ENCODE peak calls at places on chromosomes 7 and 10, in ten cellular contexts. J is EH; H is kidney tubule cell; N is T-helper 1 cell; W is stimulated activated naive CD8-positive, alpha-beta T cell treated with anti-CD3 and anti-CD28 coated beads, Interleukin-15, amount 100 ng/mL, for 72 hours; V is LoVo; D is H7; L is NCI-H1105; E is body of pancreas; S is kidney glomerular epithelial cell. A is an unnamed sample.
A peak's percentile ranks its signal among the peaks of the same experiment; 100 is the strongest.

GRCh38 chr10:88131561-88132139 is 268.2 kb downstream of the PTEN start:
- DNase-seq in L (peak; percentile 46), J (peak; percentile 47), S (no peak), V (peak; percentile 11), E (peak; percentile 97), N (no peak), W (no peak), H (no peak), D (no peak), A (peak; percentile 13)

GRCh38 chr7:19403691-19404090 is 258.5 kb upstream of the FERD3L start:
- DNase-seq in D (no peak), L (no peak), W (no peak), J (peak; percentile 13), V (no peak), H (no peak), S (no peak), N (no peak), E (no peak), A (no peak)

GRCh38 chr10:119495061-119495505 is 47.4 kb downstream of the RGS10 start:
- DNase-seq in L (no peak), H (no peak), E (no peak), S (no peak), V (no peak), N (no peak), J (no peak), D (no peak), W (no peak), A (no peak)

GRCh38 chr7:154862153-154862791 is 140.7 kb downstream of the PAXIP1 start:
- DNase-seq in E (no peak), J (no peak), H (peak; percentile 3), W (no peak), V (no peak), S (no peak), L (peak; percentile 13), N (no peak), D (no peak), A (no peak)

GRCh38 chr10:102394801-102395676 is 466 bp upstream of the NFKB2 start:
- DNase-seq in D (peak; percentile 99), E (peak; percentile 90), J (peak; percentile 87), S (peak; percentile 87), N (peak; percentile 91), L (peak; percentile 42), V (peak; percentile 82), H (peak; percentile 91), W (peak; percentile 90), A (peak; percentile 53)

GRCh38 chr10:117755615-117756014 is 213.1 kb downstream of the EMX2 start:
- DNase-seq in V (no peak), E (no peak), L (no peak), W (no peak), J (no peak), D (no peak), S (no peak), H (no peak), N (no peak), A (no peak)

GRCh38 chr7:47581442-47581820 is 480 bp downstream of the TNS3 start:
- DNase-seq in H (no peak), W (no peak), D (peak; percentile 79), E (peak; percentile 53), V (peak; percentile 47), N (no peak), J (peak; percentile 36), L (no peak), S (no peak), A (peak; percentile 11)

GRCh38 chr10:86364551-86365345 is 1.8 kb downstream of the GRID1 start:
- DNase-seq in V (no peak), L (no peak), D (peak; percentile 89), H (no peak), S (no peak), J (no peak), N (no peak), E (peak; percentile 19), W (no peak), A (no peak)

GRCh38 chr7:80781561-80781979 is 137.3 kb downstream of the SEMA3C start:
- DNase-seq in E (no peak), H (peak; percentile 33), L (peak; percentile 21), W (no peak), S (no peak), V (peak; percentile 40), N (no peak), D (no peak), J (peak; percentile 96), A (no peak)

GRCh38 chr10:5960070-5960972 is 17.0 kb downstream of the IL15RA start:
- DNase-seq in H (no peak), D (no peak), V (no peak), J (peak; percentile 56), N (no peak), L (no peak), E (peak; percentile 8), W (no peak), S (no peak), A (no peak)

GRCh38 chr10:72096115-72097000 is 8.0 kb upstream of the SPOCK2 start:
- DNase-seq in L (no peak), D (peak; percentile 53), H (no peak), J (peak; percentile 64), S (peak; percentile 79), N (no peak), E (no peak), W (no peak), V (no peak), A (no peak)

GRCh38 chr10:26557641-26558014 is 119.5 kb downstream of the APBB1IP start:
- DNase-seq in L (no peak), E (no peak), S (peak; percentile 56), J (peak; percentile 87), N (no peak), D (no peak), H (peak; percentile 57), W (no peak), V (no peak), A (no peak)

GRCh38 chr7:6367701-6368211 is 80.0 kb downstream of the DAGLB start:
- DNase-seq in H (peak; percentile 30), S (no peak), V (peak; percentile 59), J (peak; percentile 61), D (no peak), W (no peak), N (no peak), E (no peak), L (no peak), A (no peak)

GRCh38 chr10:110495731-110496552 is 1.8 kb upstream of the DUSP5 start:
- DNase-seq in E (no peak), N (peak; percentile 33), L (no peak), W (peak; percentile 29), D (peak; percentile 72), J (peak; percentile 99), H (peak; percentile 88), S (peak; percentile 89), V (peak; percentile 73), A (no peak)

GRCh38 chr7:157692156-157693011 is 355.6 kb downstream of the DNAJB6 start:
- DNase-seq in E (no peak), J (no peak), W (no peak), D (peak; percentile 87), H (no peak), V (no peak), S (no peak), L (no peak), N (no peak), A (peak; percentile 26)

GRCh38 chr10:75542902-75543301 is 111.5 kb downstream of the LRMDA start:
- DNase-seq in H (peak; percentile 41), V (no peak), W (no peak), N (no peak), L (no peak), E (peak; percentile 38), D (no peak), J (peak; percentile 32), S (peak; percentile 24), A (no peak)

GRCh38 chr10:127196227-127196954 is at the start of gene INSYN2A:
- DNase-seq in E (no peak), W (no peak), L (no peak), V (no peak), H (peak; percentile 60), S (no peak), N (no peak), D (peak; percentile 92), J (peak; percentile 77), A (peak; percentile 65)

GRCh38 chr10:95266674-95267095 is 24.1 kb downstream of the PDLIM1 start:
- DNase-seq in D (no peak), S (peak; percentile 95), J (peak; percentile 92), H (peak; percentile 98), V (peak; percentile 93), E (peak; percentile 66), W (no peak), N (no peak), L (no peak), A (peak; percentile 42)

A was measured in NCI-H2171 treated with DMSO at 0.1 percent for 48 hours.